ENCODE peak calls at places on chromosomes 1 and 21, in nine cellular contexts. W is IMR-90, U is ovary, K is breast epithelium, A is uterus, L is endothelial cell of umbilical vein, E is right lobe of liver, S is K562, P is suprapubic skin. T is an unnamed sample.

GRCh38 chr1:223403184-223403815 is 10.1 kb downstream of the CCDC185 start:
- DNase-seq in W (peak; percentile 45), U (no peak), K (no peak), A (no peak), L (no peak), E (no peak), S (no peak), P (no peak), T (no peak)

GRCh38 chr1:48114596-48115384 is 107.7 kb upstream of the SLC5A9 start:
- DNase-seq in W (no peak), U (no peak), K (no peak), A (no peak), L (no peak), E (no peak), S (no peak), P (no peak), T (no peak)

GRCh38 chr1:85550784-85551516 is 29.6 kb upstream of the CCN1 start:
- DNase-seq in W (peak; percentile 86), U (no peak), K (no peak), A (no peak), L (peak; percentile 23), E (no peak), S (no peak), P (no peak), T (no peak)

GRCh38 chr1:228398741-228399461 is 7.7 kb downstream of the TRIM11 start:
- DNase-seq in W (no peak), U (no peak), K (no peak), A (no peak), L (no peak), E (peak; percentile 33), S (no peak), P (peak; percentile 73), T (no peak)

GRCh38 chr1:53073899-53074311 is 11.9 kb downstream of the PODN start:
- DNase-seq in W (no peak), U (peak; percentile 87), K (no peak), A (peak; percentile 58), L (no peak), E (peak; percentile 46), S (no peak), P (peak; percentile 74), T (peak; percentile 73)

GRCh38 chr1:212775241-212775640 is 16.3 kb downstream of the NSL1 start:
- DNase-seq in W (no peak), U (no peak), K (no peak), A (no peak), L (no peak), E (no peak), S (no peak), P (no peak), T (no peak)

GRCh38 chr1:62494137-62494536 is 57.3 kb downstream of the USP1 start:
- DNase-seq in W (no peak), U (no peak), K (no peak), A (no peak), L (no peak), E (no peak), S (no peak), P (no peak), T (no peak)

GRCh38 chr1:177948336-177948972 is 21.4 kb downstream of the SEC16B start:
- DNase-seq in W (peak; percentile 65), U (peak; percentile 67), K (peak; percentile 47), A (peak; percentile 60), L (peak; percentile 75), E (no peak), S (peak; percentile 64), P (no peak), T (no peak)

GRCh38 chr21:36835383-36835795 is 131.1 kb downstream of the HLCS start:
- DNase-seq in W (no peak), U (no peak), K (no peak), A (no peak), L (no peak), E (no peak), S (no peak), P (no peak), T (peak; percentile 50)

GRCh38 chr1:17741052-17741451 is 14.1 kb upstream of the ACTL8 start:
- DNase-seq in W (no peak), U (no peak), K (no peak), A (no peak), L (no peak), E (no peak), S (peak; percentile 25), P (no peak), T (no peak)

GRCh38 chr1:97832490-97832889 is 88.3 kb downstream of the DPYD start:
- DNase-seq in W (no peak), U (no peak), K (no peak), A (no peak), L (no peak), E (no peak), S (no peak), P (no peak), T (peak; percentile 48)

GRCh38 chr1:59292557-59292956 is 4.3 kb upstream of the FGGY start:
- DNase-seq in W (peak; percentile 80), U (no peak), K (no peak), A (peak; percentile 42), L (peak; percentile 75), E (peak; percentile 62), S (no peak), P (no peak), T (peak; percentile 57)

GRCh38 chr1:23459338-23459757 is 24.6 kb downstream of the ASAP3 start:
- DNase-seq in W (no peak), U (no peak), K (no peak), A (no peak), L (no peak), E (no peak), S (peak; percentile 52), P (no peak), T (no peak)

GRCh38 chr1:20058531-20058930 is 11.5 kb upstream of the PLA2G5 start:
- DNase-seq in W (peak; percentile 82), U (no peak), K (no peak), A (no peak), L (no peak), E (no peak), S (no peak), P (no peak), T (peak; percentile 45)

GRCh38 chr1:109559995-109560394 is 11.6 kb downstream of the GNAI3 start:
- DNase-seq in W (no peak), U (no peak), K (no peak), A (no peak), L (no peak), E (no peak), S (no peak), P (no peak), T (no peak)

GRCh38 chr1:41217441-41217840 is 24.7 kb downstream of the SCMH1 start:
- DNase-seq in W (no peak), U (no peak), K (no peak), A (no peak), L (no peak), E (no peak), S (no peak), P (no peak), T (no peak)

GRCh38 chr1:77370161-77370560 is 88.3 kb downstream of the AK5 start:
- DNase-seq in W (peak; percentile 64), U (no peak), K (no peak), A (no peak), L (no peak), E (no peak), S (no peak), P (no peak), T (no peak)

GRCh38 chr1:211521102-211521815 is 29.3 kb upstream of the RD3 start:
- DNase-seq in W (no peak), U (no peak), K (no peak), A (no peak), L (no peak), E (no peak), S (no peak), P (no peak), T (no peak)

GRCh38 chr1:41474490-41475271 is 9.8 kb downstream of the EDN2 start:
- DNase-seq in W (no peak), U (peak; percentile 68), K (no peak), A (peak; percentile 59), L (no peak), E (peak; percentile 52), S (no peak), P (no peak), T (no peak)

GRCh38 chr1:980602-981395 is 1.1 kb downstream of the PERM1 start:
- DNase-seq in W (no peak), U (no peak), K (no peak), A (no peak), L (no peak), E (peak; percentile 61), S (no peak), P (no peak), T (peak; percentile 89)

GRCh38 chr21:33618407-33618806 is 23.1 kb downstream of the CRYZL1 start:
- DNase-seq in W (no peak), U (no peak), K (no peak), A (no peak), L (no peak), E (no peak), S (no peak), P (no peak), T (no peak)
- H3K36me3 ChIP-seq in W (peaks cover 12% of the 10 kb centered on the region), U (no peaks in the 10 kb centered on the region), K (no peaks in the 10 kb centered on the region), A (no peaks in the 10 kb centered on the region), L (peaks cover 2% of the 10 kb centered on the region), E (no peaks in the 10 kb centered on the region), S (peaks cover 26% of the 10 kb centered on the region), P (peaks cover 51% of the 10 kb centered on the region), T (peaks cover 83% of the 10 kb centered on the region)

DNA sequence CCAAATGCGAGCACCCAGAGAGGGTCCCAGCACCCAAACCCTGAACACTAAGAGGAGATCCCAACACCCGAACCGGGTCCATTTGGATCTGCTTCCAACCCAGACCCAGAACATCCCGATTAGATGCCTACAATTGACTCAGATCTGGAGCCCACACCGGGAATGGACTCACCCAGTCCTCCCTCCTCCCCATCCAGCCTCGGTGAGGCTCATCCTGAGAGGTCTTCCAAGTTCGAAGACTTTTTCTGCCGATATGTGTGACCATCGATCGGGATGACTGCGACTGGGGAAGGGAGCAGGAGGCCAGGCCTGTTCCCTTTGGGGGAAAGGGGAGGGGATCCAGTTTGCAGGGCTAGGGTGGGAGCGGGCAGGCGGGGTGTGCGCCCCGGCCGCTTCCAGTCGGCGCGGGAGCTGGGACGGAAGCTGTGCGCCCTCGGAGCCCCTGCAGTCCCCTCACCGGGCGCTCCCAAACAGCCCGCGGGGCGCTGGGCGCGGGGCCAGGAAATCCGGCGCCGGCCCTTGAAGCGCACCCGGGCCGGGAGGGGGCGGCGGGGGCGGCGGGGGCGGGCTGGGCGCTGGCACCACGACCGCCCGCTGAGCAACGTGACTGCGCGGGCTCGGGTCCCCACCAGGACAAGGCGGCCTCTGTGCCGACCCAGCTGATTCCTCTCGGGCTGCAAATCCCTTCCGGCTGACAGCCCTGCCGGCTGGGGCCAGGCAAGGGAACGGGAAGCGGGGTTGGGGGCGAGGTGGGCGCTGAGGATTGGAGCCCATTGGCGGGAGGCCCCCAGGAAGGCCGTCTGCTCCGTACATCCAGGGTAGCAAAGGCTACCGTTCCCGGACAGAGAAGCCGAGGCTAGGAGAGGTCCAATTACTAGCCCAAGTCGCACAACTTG is 104.0 kb downstream of the EBNA1BP2 start:
- DNase-seq in W (no peak), U (peak; percentile 50), K (no peak), A (no peak), L (no peak), E (no peak), S (no peak), P (no peak), T (no peak)
- H3K4me3 ChIP-seq in W (no peak overlapping the region), U (peak overlapping the region; percentile 35), K (peak overlapping the region; percentile 76), A (peak overlapping the region; percentile 36), L (peak overlapping the region; percentile 39), E (peak overlapping the region; percentile 26), S (no peak overlapping the region), P (peak overlapping the region; percentile 49), T (peak overlapping the region; percentile 51)

GRCh38 chr1:14724697-14725096 is 126.2 kb downstream of the KAZN start:
- DNase-seq in W (no peak), U (no peak), K (no peak), A (no peak), L (no peak), E (no peak), S (no peak), P (no peak), T (no peak)
- TF ChIP-seq POLR2A in W (no peak), U (no peak), K (no peak), A (no peak), L (no peak), E (no peak), S (no peak), P (no peak), T (no peak)

GRCh38 chr1:43388021-43388575 is 1.5 kb downstream of the MED8 start:
- DNase-seq in W (peak; percentile 35), U (no peak), K (no peak), A (no peak), L (no peak), E (no peak), S (no peak), P (no peak), T (no peak)
- H3K36me3 ChIP-seq in W (peaks cover 36% of the 10 kb centered on the region), U (no peaks in the 10 kb centered on the region), K (peaks cover 19% of the 10 kb centered on the region), A (no peaks in the 10 kb centered on the region), L (peaks cover 13% of the 10 kb centered on the region), E (no peaks in the 10 kb centered on the region), S (peaks cover 53% of the 10 kb centered on the region), P (peaks cover 39% of the 10 kb centered on the region), T (peaks cover 48% of the 10 kb centered on the region)